ENCODE peak calls at places on chromosomes 1 and 21, in eight cellular contexts. Z is upper lobe of left lung, E is lower leg skin, Y is fibroblast of lung, W is dorsolateral prefrontal cortex, A is ascending aorta, V is brain microvascular endothelial cell, K is HFF-Myc. H is an unnamed sample.

GRCh38 chr1:202274611-202275010 is 67.1 kb downstream of the UBE2T start:
- DNase-seq in A (peak), V (peak), Z (no peak), W (no peak), K (no peak), E (no peak), Y (no peak), H (no peak)

GRCh38 chr1:207565546-207566468 is 69.8 kb downstream of the CR1 start:
- DNase-seq in A (no peak), W (peak), Z (no peak), V (peak), Y (no peak), K (no peak), E (no peak), H (no peak)

GRCh38 chr1:9890224-9890731 is 19.8 kb downstream of the CTNNBIP1 start:
- DNase-seq in V (peak), A (no peak), Z (no peak), W (no peak), Y (peak), K (peak), E (peak), H (peak)

GRCh38 chr1:93079685-93080141 is 630 bp downstream of the MTF2 start:
- DNase-seq in K (no peak), E (no peak), Y (peak), V (no peak), A (no peak), W (peak), Z (peak), H (no peak)

GRCh38 chr1:213176341-213176740 is 125.3 kb downstream of the RPS6KC1 start:
- DNase-seq in E (no peak), A (no peak), K (no peak), Y (no peak), Z (no peak), W (no peak), V (no peak), H (no peak)

GRCh38 chr21:33214056-33214455 is 15.7 kb upstream of the IFNAR2 start:
- DNase-seq in K (no peak), Y (no peak), E (no peak), Z (no peak), A (no peak), W (no peak), V (no peak), H (no peak)

GRCh38 chr1:173014145-173014544 is 36.6 kb downstream of the TNFSF18 start:
- DNase-seq in K (no peak), Z (no peak), W (no peak), E (no peak), A (no peak), Y (no peak), V (no peak), H (no peak)

GRCh38 chr1:163914785-163915413 is 593.1 kb downstream of the NUF2 start:
- DNase-seq in W (no peak), Y (no peak), E (no peak), A (no peak), K (peak), Z (no peak), V (no peak), H (no peak)

GRCh38 chr1:168643152-168643551 is 66.7 kb downstream of the XCL1 start:
- DNase-seq in E (no peak), K (no peak), W (no peak), V (peak), A (no peak), Y (peak), Z (no peak), H (no peak)

GRCh38 chr1:64516301-64516700 is 46.4 kb downstream of the CACHD1 start:
- DNase-seq in A (no peak), K (no peak), E (no peak), Y (no peak), V (no peak), W (no peak), Z (no peak), H (no peak)

GRCh38 chr1:232579958-232580705 is 49.8 kb downstream of the SIPA1L2 start:
- DNase-seq in Z (no peak), E (no peak), K (no peak), A (no peak), W (no peak), V (no peak), Y (no peak), H (no peak)

GRCh38 chr1:66266350-66266749 is 267.6 kb upstream of the SGIP1 start:
- DNase-seq in E (no peak), K (no peak), A (no peak), V (no peak), Y (no peak), Z (no peak), W (no peak), H (no peak)

GRCh38 chr1:27403065-27403726 is 10.8 kb downstream of the GPR3 start:
- DNase-seq in E (peak), V (no peak), W (no peak), A (peak), Y (peak), Z (no peak), K (no peak), H (no peak)
- TF ChIP-seq CTCF in E (no peak), V (peak), W (peak), A (no peak), Y (peak), Z (no peak), K (peak), H (peak)

DNA sequence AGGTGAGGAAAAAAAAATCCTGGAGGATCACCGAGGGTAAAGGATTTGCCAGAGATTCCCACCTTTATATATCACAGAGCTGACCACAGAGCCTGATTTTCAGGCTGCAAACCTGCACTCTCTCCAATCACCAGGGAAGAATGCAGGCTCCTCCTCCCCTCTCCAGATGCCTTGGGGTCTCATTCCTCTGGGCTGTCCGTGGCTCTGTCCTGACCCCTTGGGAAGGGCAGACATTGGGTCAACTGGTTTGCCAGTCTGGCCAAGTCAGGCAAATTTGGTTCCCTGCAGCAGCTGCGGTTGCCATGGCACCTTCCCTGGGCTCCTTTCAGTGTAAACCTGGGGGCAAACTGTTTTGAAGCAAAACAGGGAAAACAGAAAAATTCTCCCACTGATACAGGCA is 11.6 kb upstream of the OPRD1 start:
- DNase-seq in Y (no peak), Z (no peak), A (no peak), W (no peak), E (no peak), V (no peak), K (no peak), H (no peak)
- H3K4me3 ChIP-seq in Y (no peak), Z (no peak), A (no peak), W (no peak), E (no peak), V (no peak), K (no peak), H (no peak)

GRCh38 chr21:18265955-18266354 is 21.3 kb downstream of the CHODL start:
- DNase-seq in K (no peak), A (no peak), Z (no peak), Y (no peak), W (no peak), V (no peak), E (no peak), H (no peak)
- TF ChIP-seq CTCF in K (no peak), A (no peak), Z (no peak), Y (no peak), W (no peak), V (no peak), E (no peak), H (no peak)

GRCh38 chr1:56527548-56528302 is 51.6 kb downstream of the PLPP3 start:
- DNase-seq in W (no peak), A (no peak), Y (no peak), Z (no peak), V (no peak), E (no peak), K (no peak), H (no peak)
- H3K4me3 ChIP-seq in W (no peak), A (no peak), Y (no peak), Z (no peak), V (no peak), E (no peak), K (no peak), H (no peak)

GRCh38 chr1:62917314-62917713 is 133.4 kb downstream of the ATG4C start:
- DNase-seq in E (no peak), V (no peak), Z (no peak), K (no peak), Y (no peak), A (no peak), W (no peak), H (no peak)

GRCh38 chr1:62908168-62908567 is 124.2 kb downstream of the ATG4C start:
- DNase-seq in Y (no peak), V (no peak), W (no peak), K (no peak), E (no peak), Z (no peak), A (no peak), H (no peak)

GRCh38 chr1:62906428-62906886 is 122.5 kb downstream of the ATG4C start:
- DNase-seq in K (no peak), Y (no peak), A (no peak), E (no peak), W (no peak), Z (no peak), V (peak), H (no peak)

GRCh38 chr1:62917805-62918204 is 133.9 kb downstream of the ATG4C start:
- DNase-seq in E (no peak), K (no peak), W (no peak), V (no peak), Y (no peak), Z (no peak), A (no peak), H (no peak)

DNA sequence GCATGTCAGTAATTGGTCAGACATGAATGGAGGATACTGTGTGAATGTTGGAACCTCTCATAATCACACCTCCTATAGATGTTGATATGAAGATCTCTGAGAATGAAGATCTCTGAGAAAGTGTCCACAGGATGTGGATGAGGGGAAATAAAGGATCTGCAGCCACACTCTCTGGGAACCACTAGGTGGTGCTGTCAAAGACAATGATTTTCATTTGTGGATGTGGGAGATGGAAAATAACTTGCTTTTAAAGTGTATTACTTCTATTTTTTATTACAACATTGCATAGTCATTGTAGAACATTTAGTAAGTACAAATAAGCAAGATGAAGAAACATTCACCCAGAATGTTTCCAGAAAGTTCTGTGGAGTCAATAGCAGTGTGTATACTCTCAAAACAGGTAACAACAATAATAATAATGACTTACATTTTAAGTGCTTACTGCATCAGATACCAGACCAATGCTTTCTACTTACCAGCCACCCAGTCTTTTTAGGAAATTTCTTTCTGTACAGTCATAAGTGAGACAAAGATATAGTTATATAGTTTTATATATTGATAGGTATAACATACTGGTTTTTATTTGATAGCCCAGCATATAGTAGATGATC is 128.2 kb downstream of the ATG4C start:
- DNase-seq in W (no peak), V (peak), Z (no peak), K (peak), Y (peak), E (no peak), A (no peak), H (no peak)
- TF ChIP-seq CTCF in W (peak), V (peak), Z (peak), K (peak), Y (peak), E (no peak), A (no peak), H (peak)

DNA sequence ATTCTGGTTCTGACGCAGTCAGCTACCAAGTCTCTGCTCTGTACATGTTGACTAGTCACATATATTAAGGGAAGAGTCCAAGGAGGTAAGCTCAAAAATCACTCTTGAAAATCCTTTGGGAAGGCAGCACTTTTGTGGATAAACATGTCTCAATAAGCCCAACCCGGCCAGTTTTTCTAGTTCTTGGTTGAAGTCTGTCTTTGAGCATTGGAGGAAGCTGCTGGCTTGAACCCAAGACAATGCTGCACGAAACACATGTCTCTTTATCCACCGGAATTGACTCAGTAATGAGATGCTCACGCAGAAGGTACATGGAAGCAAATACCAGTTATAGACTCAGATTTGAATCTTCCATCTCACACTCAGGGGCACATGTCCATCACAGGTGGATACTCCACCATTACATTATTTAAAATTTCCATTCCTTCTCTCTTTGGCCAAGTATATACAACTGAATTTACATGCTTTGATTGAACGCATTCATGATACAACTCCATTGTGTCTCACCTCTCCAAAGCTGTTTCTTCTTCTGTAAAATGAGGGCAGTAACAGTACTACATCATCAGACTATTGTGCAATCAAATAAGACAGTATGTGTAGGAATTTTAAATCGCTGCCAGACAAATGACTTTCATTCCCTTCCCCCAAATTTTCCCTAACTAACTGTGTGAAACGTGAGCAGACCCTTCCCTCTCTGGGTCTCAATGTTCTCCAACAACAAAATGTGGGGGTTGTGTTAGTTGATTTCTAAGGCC is 9.6 kb upstream of the GUCA2A start:
- DNase-seq in V (no peak), E (peak), W (no peak), A (no peak), Y (peak), K (no peak), Z (no peak), H (no peak)
- H3K4me3 ChIP-seq in V (no peak), E (no peak), W (no peak), A (no peak), Y (no peak), K (no peak), Z (no peak), H (no peak)

DNA sequence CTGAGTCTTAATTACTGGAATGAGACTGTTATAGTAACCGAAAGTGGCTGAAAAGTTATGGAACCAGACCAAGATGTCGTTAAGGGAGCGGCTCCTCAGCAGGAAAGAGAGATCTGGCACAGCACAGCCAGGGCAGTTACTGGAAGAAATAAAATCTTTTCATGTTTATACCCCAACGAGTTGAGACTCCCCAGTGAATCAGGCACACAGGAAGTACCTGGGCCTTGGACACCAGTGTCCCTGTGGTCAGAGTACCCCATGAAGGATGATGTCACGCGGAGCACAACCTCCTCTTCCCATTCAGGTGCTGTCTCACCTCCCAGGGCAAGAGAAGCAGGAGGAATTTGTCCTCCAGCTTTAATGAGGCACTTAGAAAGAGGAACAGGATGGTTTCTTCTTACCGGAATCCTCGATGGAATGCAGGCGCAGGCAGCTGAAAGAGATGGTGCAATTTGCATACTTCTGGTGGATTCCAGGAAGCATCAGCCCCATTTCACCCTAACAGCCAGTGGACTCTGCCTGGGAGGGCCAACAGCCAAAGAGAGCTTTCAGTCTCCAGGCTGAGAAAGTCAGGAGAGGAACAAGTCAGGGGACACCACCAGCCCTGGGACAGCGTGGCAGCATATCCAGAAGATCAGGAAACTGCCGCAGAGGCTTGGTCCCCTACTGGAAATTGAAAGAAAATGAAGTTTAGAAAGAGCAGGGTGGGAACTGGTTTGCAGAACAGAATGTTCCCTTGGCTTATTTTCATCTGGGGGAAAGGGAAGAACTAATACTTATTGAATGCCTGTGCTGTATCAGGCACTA is 35.9 kb upstream of the CTTNBP2NL start:
- DNase-seq in K (no peak), E (peak), A (peak), W (no peak), V (peak), Z (peak), Y (peak), H (peak)
- TF ChIP-seq CTCF in K (no peak), E (no peak), A (no peak), W (no peak), V (no peak), Z (no peak), Y (no peak), H (no peak)

H was measured in epithelial cell of proximal tubule.